ENCODE peak calls at places on chromosomes 13 and 19, in nine cellular contexts. C is A172; E is endothelial cell; T is stimulated activated CD4-positive, alpha-beta T cell treated with anti-CD3 and anti-CD28 coated beads, Interleukin-2, amount 100 ng/mL, for 24 hours; P is effector memory CD4-positive, alpha-beta T cell; M is iPS-NIHi11; B is mucosa of gallbladder; L is breast epithelium; S is M059J. F is an unnamed sample.

GRCh38 chr19:12666305-12667048 is at the start of the genes MAN2B1 and WDR83:
- DNase-seq in B (peak; percentile 50), E (peak; percentile 81), P (peak; percentile 71), L (peak; percentile 61), T (peak; percentile 87), M (peak; percentile 96), S (peak; percentile 74), C (peak; percentile 52), F (peak; percentile 77)

GRCh38 chr19:35306473-35307246 is 14.7 kb downstream of the MAG start:
- DNase-seq in P (no peak), C (peak; percentile 28), E (peak; percentile 37), M (peak; percentile 75), L (no peak), S (peak; percentile 32), T (no peak), B (no peak), F (no peak)

GRCh38 chr19:40623403-40624239 is 22.5 kb downstream of the LTBP4 start:
- DNase-seq in B (no peak), T (no peak), S (no peak), E (no peak), M (peak; percentile 99), P (no peak), L (no peak), C (peak; percentile 99), F (no peak)

GRCh38 chr19:5291588-5292193 is 48.9 kb downstream of the PTPRS start:
- DNase-seq in S (no peak), C (no peak), E (no peak), M (no peak), T (no peak), L (no peak), B (no peak), P (no peak), F (no peak)

GRCh38 chr13:75136151-75136550 is 345.8 kb downstream of the TBC1D4 start:
- DNase-seq in P (no peak), C (peak; percentile 8), L (no peak), M (no peak), T (no peak), S (peak; percentile 33), E (no peak), B (no peak), F (no peak)

GRCh38 chr13:113970810-113971470 is 2.9 kb downstream of the C13orf46 start:
- DNase-seq in M (no peak), B (peak; percentile 85), C (no peak), P (no peak), S (peak; percentile 7), L (peak; percentile 81), T (no peak), E (no peak), F (peak; percentile 78)

GRCh38 chr19:42249149-42249750 is 5.7 kb downstream of the ERF start:
- DNase-seq in M (no peak), T (no peak), E (no peak), C (no peak), S (no peak), P (no peak), L (no peak), B (no peak), F (peak; percentile 51)

GRCh38 chr19:44371815-44372480 is 15.5 kb upstream of the ZNF112 start:
- DNase-seq in P (no peak), E (no peak), L (no peak), B (no peak), S (no peak), M (no peak), C (no peak), T (no peak), F (no peak)

GRCh38 chr13:73995752-73996151 is 138.5 kb downstream of the KLF12 start:
- DNase-seq in L (no peak), E (no peak), S (no peak), M (no peak), T (no peak), P (no peak), B (no peak), C (no peak), F (no peak)

GRCh38 chr19:4343056-4343844 is at the start of gene MPND:
- DNase-seq in E (peak; percentile 94), S (peak; percentile 82), M (peak; percentile 92), P (peak; percentile 86), B (peak; percentile 93), C (no peak), T (peak; percentile 97), L (peak; percentile 88), F (peak; percentile 94)

GRCh38 chr13:98155475-98156111 is 12.7 kb downstream of the FARP1 start:
- DNase-seq in L (no peak), M (no peak), P (no peak), C (peak; percentile 43), T (no peak), E (no peak), S (peak; percentile 85), B (peak; percentile 49), F (no peak)